ENCODE peak calls at places on chromosome 6, in eight cellular contexts. One of them, this sample, is unnamed.

GRCh38 chr6:44246663-44247337 is at the start of gene HSP90AB1:
- DNase-seq in Calu3: peak
- DNase-seq in fibroblast of mammary gland: peak
- DNase-seq in stomach: peak
- DNase-seq in neural progenitor cell: peak
- DNase-seq in adrenal gland: peak
- DNase-seq in WTC11: peak
- DNase-seq in BJ: peak
- DNase-seq in this sample: peak

GRCh38 chr6:49987749-49988148 is 18.3 kb upstream of the DEFB113 start:
- DNase-seq in stomach: no peak
- DNase-seq in BJ: no peak
- DNase-seq in adrenal gland: no peak
- DNase-seq in Calu3: no peak
- DNase-seq in WTC11: no peak
- DNase-seq in neural progenitor cell: no peak
- DNase-seq in fibroblast of mammary gland: no peak
- DNase-seq in this sample: no peak

GRCh38 chr6:83984411-83984810 is 49.2 kb upstream of the MRAP2 start:
- DNase-seq in adrenal gland: no peak
- DNase-seq in fibroblast of mammary gland: no peak
- DNase-seq in WTC11: no peak
- DNase-seq in stomach: no peak
- DNase-seq in Calu3: no peak
- DNase-seq in neural progenitor cell: no peak
- DNase-seq in BJ: no peak
- DNase-seq in this sample: no peak

GRCh38 chr6:162177733-162178132 is 549.8 kb downstream of the PRKN start:
- DNase-seq in neural progenitor cell: peak
- DNase-seq in Calu3: no peak
- DNase-seq in adrenal gland: peak
- DNase-seq in fibroblast of mammary gland: peak
- DNase-seq in WTC11: peak
- DNase-seq in stomach: no peak
- DNase-seq in BJ: no peak
- DNase-seq in this sample: no peak

GRCh38 chr6:149454405-149454848 is 30.4 kb downstream of the ZC3H12D start:
- DNase-seq in neural progenitor cell: no peak
- DNase-seq in BJ: peak
- DNase-seq in WTC11: no peak
- DNase-seq in stomach: peak
- DNase-seq in fibroblast of mammary gland: peak
- DNase-seq in adrenal gland: peak
- DNase-seq in Calu3: peak
- DNase-seq in this sample: no peak

GRCh38 chr6:111205502-111205901 is 118.2 kb downstream of the SLC16A10 start:
- DNase-seq in adrenal gland: no peak
- DNase-seq in stomach: no peak
- DNase-seq in BJ: no peak
- DNase-seq in WTC11: no peak
- DNase-seq in Calu3: no peak
- DNase-seq in neural progenitor cell: no peak
- DNase-seq in fibroblast of mammary gland: no peak
- DNase-seq in this sample: no peak

GRCh38 chr6:110098511-110099116 is 80.9 kb downstream of the WASF1 start:
- DNase-seq in neural progenitor cell: no peak
- DNase-seq in BJ: no peak
- DNase-seq in fibroblast of mammary gland: no peak
- DNase-seq in adrenal gland: no peak
- DNase-seq in WTC11: no peak
- DNase-seq in stomach: no peak
- DNase-seq in Calu3: no peak
- DNase-seq in this sample: no peak

GRCh38 chr6:106560966-106561740 is 68.1 kb downstream of the RTN4IP1 start:
- DNase-seq in Calu3: no peak
- DNase-seq in stomach: no peak
- DNase-seq in adrenal gland: no peak
- DNase-seq in fibroblast of mammary gland: peak
- DNase-seq in neural progenitor cell: no peak
- DNase-seq in WTC11: no peak
- DNase-seq in BJ: no peak
- DNase-seq in this sample: no peak

GRCh38 chr6:28553986-28554881 is 28.6 kb downstream of the GPX5 start:
- DNase-seq in Calu3: no peak
- DNase-seq in WTC11: no peak
- DNase-seq in stomach: no peak
- DNase-seq in BJ: no peak
- DNase-seq in adrenal gland: peak
- DNase-seq in neural progenitor cell: no peak
- DNase-seq in fibroblast of mammary gland: no peak
- DNase-seq in this sample: no peak

GRCh38 chr6:166202321-166202733 is 34.7 kb upstream of the TBXT start:
- DNase-seq in stomach: no peak
- DNase-seq in fibroblast of mammary gland: no peak
- DNase-seq in adrenal gland: no peak
- DNase-seq in Calu3: no peak
- DNase-seq in WTC11: no peak
- DNase-seq in BJ: no peak
- DNase-seq in neural progenitor cell: no peak
- DNase-seq in this sample: no peak

GRCh38 chr6:9761220-9761619 is 653.7 kb downstream of the TFAP2A start:
- DNase-seq in WTC11: no peak
- DNase-seq in fibroblast of mammary gland: no peak
- DNase-seq in neural progenitor cell: no peak
- DNase-seq in Calu3: no peak
- DNase-seq in BJ: no peak
- DNase-seq in adrenal gland: no peak
- DNase-seq in stomach: no peak
- DNase-seq in this sample: no peak

GRCh38 chr6:111813247-111814162 is 59.7 kb downstream of the FYN start:
- DNase-seq in Calu3: no peak
- DNase-seq in fibroblast of mammary gland: peak
- DNase-seq in adrenal gland: no peak
- DNase-seq in neural progenitor cell: no peak
- DNase-seq in stomach: no peak
- DNase-seq in BJ: peak
- DNase-seq in WTC11: no peak
- DNase-seq in this sample: no peak

GRCh38 chr6:79048611-79049010 is 29.4 kb downstream of the PHIP start:
- DNase-seq in stomach: no peak
- DNase-seq in WTC11: peak
- DNase-seq in Calu3: peak
- DNase-seq in neural progenitor cell: peak
- DNase-seq in BJ: no peak
- DNase-seq in adrenal gland: no peak
- DNase-seq in fibroblast of mammary gland: peak
- DNase-seq in this sample: peak

GRCh38 chr6:28657756-28658465 is 132.2 kb downstream of the GPX5 start:
- DNase-seq in stomach: no peak
- DNase-seq in WTC11: peak
- DNase-seq in Calu3: peak
- DNase-seq in fibroblast of mammary gland: peak
- DNase-seq in adrenal gland: peak
- DNase-seq in BJ: peak
- DNase-seq in neural progenitor cell: peak
- DNase-seq in this sample: peak

GRCh38 chr6:112441607-112442006 is 94.5 kb downstream of the RFPL4B start:
- DNase-seq in BJ: no peak
- DNase-seq in neural progenitor cell: no peak
- DNase-seq in WTC11: no peak
- DNase-seq in fibroblast of mammary gland: peak
- DNase-seq in adrenal gland: no peak
- DNase-seq in Calu3: no peak
- DNase-seq in stomach: no peak
- DNase-seq in this sample: no peak

GRCh38 chr6:141415896-141416295 is 716.8 kb upstream of the GJE1 start:
- DNase-seq in neural progenitor cell: no peak
- DNase-seq in fibroblast of mammary gland: peak
- DNase-seq in WTC11: no peak
- DNase-seq in stomach: no peak
- DNase-seq in adrenal gland: no peak
- DNase-seq in BJ: no peak
- DNase-seq in Calu3: no peak
- DNase-seq in this sample: no peak

DNA sequence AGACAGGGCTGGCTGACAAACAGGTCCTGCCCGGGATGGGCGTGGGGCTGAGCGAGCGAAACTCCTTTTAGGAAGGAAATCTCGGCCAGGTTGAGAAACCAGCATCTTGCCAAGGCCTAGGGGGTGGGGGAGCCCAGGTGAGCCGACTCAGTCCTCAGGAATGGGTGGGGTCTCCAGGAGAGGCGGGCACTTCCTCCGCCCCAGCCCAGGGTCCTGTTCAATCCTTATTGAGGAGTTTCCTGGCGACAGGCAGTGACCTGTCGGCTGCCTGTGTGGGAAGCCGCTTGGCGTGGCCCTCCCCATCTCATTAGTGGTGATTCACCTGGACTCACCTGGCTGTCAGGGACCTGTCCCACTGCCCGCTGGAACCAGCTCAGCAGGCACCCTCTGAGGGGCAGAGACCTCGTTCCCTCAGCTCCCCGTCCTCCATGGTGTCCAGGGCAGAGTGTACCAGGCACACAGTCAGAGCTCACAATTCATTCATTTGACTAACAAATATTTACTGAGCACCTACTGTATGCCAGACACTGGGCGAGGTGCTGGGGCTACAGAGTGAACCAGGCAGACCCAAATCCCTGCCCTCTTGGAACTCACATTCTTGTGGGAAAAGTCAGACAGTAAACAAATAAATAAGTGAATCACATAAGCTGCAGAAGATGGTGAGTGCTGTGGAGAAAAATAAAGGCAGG is 51.1 kb downstream of the FGD2 start:
- DNase-seq in neural progenitor cell: no peak
- DNase-seq in adrenal gland: no peak
- DNase-seq in Calu3: peak
- DNase-seq in BJ: no peak
- DNase-seq in stomach: no peak
- DNase-seq in fibroblast of mammary gland: peak
- DNase-seq in WTC11: peak
- DNase-seq in this sample: no peak
- TF ChIP-seq CTCF in neural progenitor cell: no peak
- TF ChIP-seq CTCF in adrenal gland: no peak
- TF ChIP-seq CTCF in Calu3: no peak
- TF ChIP-seq CTCF in BJ: no peak
- TF ChIP-seq CTCF in stomach: no peak
- TF ChIP-seq CTCF in fibroblast of mammary gland: no peak
- TF ChIP-seq CTCF in WTC11: no peak
- TF ChIP-seq CTCF in this sample: no peak

GRCh38 chr6:46652603-46653438 is at the start of the genes CYP39A1 and SLC25A27:
- DNase-seq in stomach: peak
- DNase-seq in WTC11: peak
- DNase-seq in adrenal gland: peak
- DNase-seq in fibroblast of mammary gland: peak
- DNase-seq in BJ: peak
- DNase-seq in Calu3: peak
- DNase-seq in neural progenitor cell: peak
- DNase-seq in this sample: peak

GRCh38 chr6:46657642-46658041 is 4.9 kb downstream of the SLC25A27 start:
- DNase-seq in neural progenitor cell: no peak
- DNase-seq in adrenal gland: no peak
- DNase-seq in Calu3: no peak
- DNase-seq in fibroblast of mammary gland: no peak
- DNase-seq in stomach: no peak
- DNase-seq in BJ: no peak
- DNase-seq in WTC11: no peak
- DNase-seq in this sample: no peak

GRCh38 chr6:46652232-46652602 is 401 bp downstream of the CYP39A1 start:
- DNase-seq in neural progenitor cell: no peak
- DNase-seq in adrenal gland: no peak
- DNase-seq in stomach: no peak
- DNase-seq in Calu3: no peak
- DNase-seq in fibroblast of mammary gland: no peak
- DNase-seq in WTC11: no peak
- DNase-seq in BJ: no peak
- DNase-seq in this sample: no peak

GRCh38 chr6:46653439-46653942 is 716 bp downstream of the SLC25A27 start:
- DNase-seq in neural progenitor cell: no peak
- DNase-seq in WTC11: no peak
- DNase-seq in adrenal gland: no peak
- DNase-seq in BJ: no peak
- DNase-seq in fibroblast of mammary gland: peak
- DNase-seq in Calu3: no peak
- DNase-seq in stomach: no peak
- DNase-seq in this sample: no peak

GRCh38 chr6:46655803-46656202 is 3.0 kb downstream of the SLC25A27 start:
- DNase-seq in fibroblast of mammary gland: no peak
- DNase-seq in Calu3: peak
- DNase-seq in adrenal gland: no peak
- DNase-seq in BJ: no peak
- DNase-seq in WTC11: peak
- DNase-seq in stomach: no peak
- DNase-seq in neural progenitor cell: peak
- DNase-seq in this sample: peak
- TF ChIP-seq CTCF in fibroblast of mammary gland: peak
- TF ChIP-seq CTCF in Calu3: peak
- TF ChIP-seq CTCF in adrenal gland: no peak
- TF ChIP-seq CTCF in BJ: peak
- TF ChIP-seq CTCF in WTC11: peak
- TF ChIP-seq CTCF in stomach: no peak
- TF ChIP-seq CTCF in neural progenitor cell: peak
- TF ChIP-seq CTCF in this sample: peak

GRCh38 chr6:131918650-131919355 is 32.4 kb downstream of the CCN2 start:
- DNase-seq in stomach: no peak
- DNase-seq in WTC11: no peak
- DNase-seq in Calu3: no peak
- DNase-seq in BJ: no peak
- DNase-seq in neural progenitor cell: no peak
- DNase-seq in adrenal gland: no peak
- DNase-seq in fibroblast of mammary gland: no peak
- DNase-seq in this sample: no peak

GRCh38 chr6:131917318-131917717 is 33.9 kb downstream of the CCN2 start:
- DNase-seq in WTC11: no peak
- DNase-seq in fibroblast of mammary gland: no peak
- DNase-seq in BJ: no peak
- DNase-seq in Calu3: no peak
- DNase-seq in adrenal gland: no peak
- DNase-seq in neural progenitor cell: no peak
- DNase-seq in stomach: no peak
- DNase-seq in this sample: no peak

GRCh38 chr6:131916847-131917246 is 34.3 kb downstream of the CCN2 start:
- DNase-seq in fibroblast of mammary gland: no peak
- DNase-seq in adrenal gland: no peak
- DNase-seq in BJ: no peak
- DNase-seq in neural progenitor cell: no peak
- DNase-seq in stomach: no peak
- DNase-seq in WTC11: no peak
- DNase-seq in Calu3: no peak
- DNase-seq in this sample: no peak

GRCh38 chr6:131920656-131921055 is 30.5 kb downstream of the CCN2 start:
- DNase-seq in WTC11: no peak
- DNase-seq in stomach: no peak
- DNase-seq in neural progenitor cell: no peak
- DNase-seq in fibroblast of mammary gland: no peak
- DNase-seq in Calu3: no peak
- DNase-seq in adrenal gland: no peak
- DNase-seq in BJ: no peak
- DNase-seq in this sample: no peak

GRCh38 chr6:131917763-131918649 is 33.2 kb downstream of the CCN2 start:
- DNase-seq in stomach: no peak
- DNase-seq in WTC11: no peak
- DNase-seq in BJ: no peak
- DNase-seq in fibroblast of mammary gland: no peak
- DNase-seq in adrenal gland: no peak
- DNase-seq in neural progenitor cell: no peak
- DNase-seq in Calu3: no peak
- DNase-seq in this sample: no peak
- TF ChIP-seq CTCF in stomach: no peak
- TF ChIP-seq CTCF in WTC11: no peak
- TF ChIP-seq CTCF in BJ: no peak
- TF ChIP-seq CTCF in fibroblast of mammary gland: no peak
- TF ChIP-seq CTCF in adrenal gland: no peak
- TF ChIP-seq CTCF in neural progenitor cell: no peak
- TF ChIP-seq CTCF in Calu3: no peak
- TF ChIP-seq CTCF in this sample: no peak

GRCh38 chr6:40545954-40546353 is 41.2 kb downstream of the LRFN2 start:
- DNase-seq in WTC11: peak
- DNase-seq in stomach: no peak
- DNase-seq in BJ: no peak
- DNase-seq in adrenal gland: no peak
- DNase-seq in neural progenitor cell: peak
- DNase-seq in Calu3: no peak
- DNase-seq in fibroblast of mammary gland: no peak
- DNase-seq in this sample: no peak
- TF ChIP-seq CTCF in WTC11: no peak
- TF ChIP-seq CTCF in stomach: no peak
- TF ChIP-seq CTCF in BJ: no peak
- TF ChIP-seq CTCF in adrenal gland: no peak
- TF ChIP-seq CTCF in neural progenitor cell: no peak
- TF ChIP-seq CTCF in Calu3: no peak
- TF ChIP-seq CTCF in fibroblast of mammary gland: no peak
- TF ChIP-seq CTCF in this sample: no peak

This sample was measured in endothelial cell.